ENCODE peak calls at places on chromosomes 11 and 22, in nine cellular contexts. One of them, this sample, is unnamed.

GRCh38 chr22:41619979-41620645 is 731 bp downstream of the DESI1 start:
- DNase-seq in NCI-H1105 treated with DMSO at 0.1 percent for 48 hours: peak
- DNase-seq in activated naive CD8-positive, alpha-beta T cell treated with anti-CD3 and anti-CD28 coated beads for 36 hours: peak
- DNase-seq in upper lobe of right lung: peak
- DNase-seq in right cardiac atrium: peak
- DNase-seq in C1 segment of cervical spinal cord: no peak
- DNase-seq in AG08396: peak
- DNase-seq in CD8-positive, alpha-beta memory T cell: peak
- DNase-seq in ELF-1: peak
- DNase-seq in this sample: peak

GRCh38 chr22:22943521-22944267 is 56.1 kb downstream of the IGLL5 start:
- DNase-seq in right cardiac atrium: no peak
- DNase-seq in C1 segment of cervical spinal cord: no peak
- DNase-seq in upper lobe of right lung: peak
- DNase-seq in CD8-positive, alpha-beta memory T cell: no peak
- DNase-seq in ELF-1: no peak
- DNase-seq in activated naive CD8-positive, alpha-beta T cell treated with anti-CD3 and anti-CD28 coated beads for 36 hours: no peak
- DNase-seq in AG08396: no peak
- DNase-seq in NCI-H1105 treated with DMSO at 0.1 percent for 48 hours: no peak
- DNase-seq in this sample: no peak

GRCh38 chr11:17745032-17745772 is 10.6 kb downstream of the KCNC1 start:
- DNase-seq in AG08396: no peak
- DNase-seq in CD8-positive, alpha-beta memory T cell: no peak
- DNase-seq in activated naive CD8-positive, alpha-beta T cell treated with anti-CD3 and anti-CD28 coated beads for 36 hours: no peak
- DNase-seq in NCI-H1105 treated with DMSO at 0.1 percent for 48 hours: no peak
- DNase-seq in C1 segment of cervical spinal cord: no peak
- DNase-seq in right cardiac atrium: peak
- DNase-seq in upper lobe of right lung: peak
- DNase-seq in ELF-1: no peak
- DNase-seq in this sample: no peak

GRCh38 chr11:128492461-128492860 is 94.9 kb downstream of the ETS1 start:
- DNase-seq in activated naive CD8-positive, alpha-beta T cell treated with anti-CD3 and anti-CD28 coated beads for 36 hours: no peak
- DNase-seq in upper lobe of right lung: no peak
- DNase-seq in ELF-1: no peak
- DNase-seq in CD8-positive, alpha-beta memory T cell: no peak
- DNase-seq in AG08396: no peak
- DNase-seq in C1 segment of cervical spinal cord: no peak
- DNase-seq in NCI-H1105 treated with DMSO at 0.1 percent for 48 hours: no peak
- DNase-seq in right cardiac atrium: no peak
- DNase-seq in this sample: no peak

GRCh38 chr11:77289737-77290136 is 11.7 kb downstream of the GDPD4 start:
- DNase-seq in activated naive CD8-positive, alpha-beta T cell treated with anti-CD3 and anti-CD28 coated beads for 36 hours: no peak
- DNase-seq in right cardiac atrium: no peak
- DNase-seq in C1 segment of cervical spinal cord: no peak
- DNase-seq in NCI-H1105 treated with DMSO at 0.1 percent for 48 hours: no peak
- DNase-seq in upper lobe of right lung: no peak
- DNase-seq in ELF-1: no peak
- DNase-seq in CD8-positive, alpha-beta memory T cell: no peak
- DNase-seq in AG08396: no peak
- DNase-seq in this sample: no peak

GRCh38 chr22:46113910-46114517 is 36.3 kb upstream of the PPARA start:
- DNase-seq in CD8-positive, alpha-beta memory T cell: no peak
- DNase-seq in activated naive CD8-positive, alpha-beta T cell treated with anti-CD3 and anti-CD28 coated beads for 36 hours: no peak
- DNase-seq in right cardiac atrium: peak
- DNase-seq in C1 segment of cervical spinal cord: no peak
- DNase-seq in ELF-1: no peak
- DNase-seq in AG08396: no peak
- DNase-seq in upper lobe of right lung: no peak
- DNase-seq in NCI-H1105 treated with DMSO at 0.1 percent for 48 hours: no peak
- DNase-seq in this sample: no peak

GRCh38 chr11:114236829-114237228 is 59.4 kb upstream of the NNMT start:
- DNase-seq in ELF-1: no peak
- DNase-seq in upper lobe of right lung: no peak
- DNase-seq in CD8-positive, alpha-beta memory T cell: no peak
- DNase-seq in right cardiac atrium: no peak
- DNase-seq in AG08396: no peak
- DNase-seq in C1 segment of cervical spinal cord: no peak
- DNase-seq in activated naive CD8-positive, alpha-beta T cell treated with anti-CD3 and anti-CD28 coated beads for 36 hours: no peak
- DNase-seq in NCI-H1105 treated with DMSO at 0.1 percent for 48 hours: no peak
- DNase-seq in this sample: no peak

GRCh38 chr11:128906185-128907065 is 15.3 kb downstream of the KCNJ5 start:
- DNase-seq in ELF-1: no peak
- DNase-seq in C1 segment of cervical spinal cord: no peak
- DNase-seq in upper lobe of right lung: no peak
- DNase-seq in activated naive CD8-positive, alpha-beta T cell treated with anti-CD3 and anti-CD28 coated beads for 36 hours: no peak
- DNase-seq in NCI-H1105 treated with DMSO at 0.1 percent for 48 hours: no peak
- DNase-seq in CD8-positive, alpha-beta memory T cell: no peak
- DNase-seq in right cardiac atrium: no peak
- DNase-seq in AG08396: no peak
- DNase-seq in this sample: no peak

GRCh38 chr11:13062115-13062514 is 53.0 kb downstream of the RASSF10 start:
- DNase-seq in CD8-positive, alpha-beta memory T cell: no peak
- DNase-seq in AG08396: no peak
- DNase-seq in ELF-1: no peak
- DNase-seq in C1 segment of cervical spinal cord: no peak
- DNase-seq in upper lobe of right lung: no peak
- DNase-seq in NCI-H1105 treated with DMSO at 0.1 percent for 48 hours: no peak
- DNase-seq in right cardiac atrium: no peak
- DNase-seq in activated naive CD8-positive, alpha-beta T cell treated with anti-CD3 and anti-CD28 coated beads for 36 hours: no peak
- DNase-seq in this sample: no peak

GRCh38 chr11:83948205-83948604 is 662.0 kb upstream of the CCDC90B start:
- DNase-seq in C1 segment of cervical spinal cord: no peak
- DNase-seq in CD8-positive, alpha-beta memory T cell: no peak
- DNase-seq in NCI-H1105 treated with DMSO at 0.1 percent for 48 hours: no peak
- DNase-seq in AG08396: no peak
- DNase-seq in right cardiac atrium: no peak
- DNase-seq in ELF-1: no peak
- DNase-seq in upper lobe of right lung: no peak
- DNase-seq in activated naive CD8-positive, alpha-beta T cell treated with anti-CD3 and anti-CD28 coated beads for 36 hours: no peak
- DNase-seq in this sample: no peak

GRCh38 chr11:89625171-89625570 is 84.9 kb upstream of the TRIM77 start:
- DNase-seq in upper lobe of right lung: no peak
- DNase-seq in NCI-H1105 treated with DMSO at 0.1 percent for 48 hours: peak
- DNase-seq in CD8-positive, alpha-beta memory T cell: no peak
- DNase-seq in activated naive CD8-positive, alpha-beta T cell treated with anti-CD3 and anti-CD28 coated beads for 36 hours: no peak
- DNase-seq in ELF-1: no peak
- DNase-seq in C1 segment of cervical spinal cord: no peak
- DNase-seq in right cardiac atrium: no peak
- DNase-seq in AG08396: no peak
- DNase-seq in this sample: no peak

GRCh38 chr11:123366924-123367323 is 63.1 kb upstream of the GRAMD1B start:
- DNase-seq in AG08396: no peak
- DNase-seq in ELF-1: no peak
- DNase-seq in C1 segment of cervical spinal cord: no peak
- DNase-seq in upper lobe of right lung: no peak
- DNase-seq in CD8-positive, alpha-beta memory T cell: no peak
- DNase-seq in NCI-H1105 treated with DMSO at 0.1 percent for 48 hours: no peak
- DNase-seq in right cardiac atrium: no peak
- DNase-seq in activated naive CD8-positive, alpha-beta T cell treated with anti-CD3 and anti-CD28 coated beads for 36 hours: no peak
- DNase-seq in this sample: no peak

GRCh38 chr11:1882265-1883238 is 9.1 kb downstream of the PRR33 start:
- DNase-seq in NCI-H1105 treated with DMSO at 0.1 percent for 48 hours: peak
- DNase-seq in AG08396: peak
- DNase-seq in activated naive CD8-positive, alpha-beta T cell treated with anti-CD3 and anti-CD28 coated beads for 36 hours: peak
- DNase-seq in ELF-1: peak
- DNase-seq in CD8-positive, alpha-beta memory T cell: peak
- DNase-seq in upper lobe of right lung: peak
- DNase-seq in C1 segment of cervical spinal cord: peak
- DNase-seq in right cardiac atrium: peak
- DNase-seq in this sample: peak

GRCh38 chr11:8247312-8247711 is 16.4 kb downstream of the LMO1 start:
- DNase-seq in AG08396: no peak
- DNase-seq in ELF-1: no peak
- DNase-seq in upper lobe of right lung: no peak
- DNase-seq in right cardiac atrium: no peak
- DNase-seq in NCI-H1105 treated with DMSO at 0.1 percent for 48 hours: peak
- DNase-seq in activated naive CD8-positive, alpha-beta T cell treated with anti-CD3 and anti-CD28 coated beads for 36 hours: no peak
- DNase-seq in C1 segment of cervical spinal cord: no peak
- DNase-seq in CD8-positive, alpha-beta memory T cell: no peak
- DNase-seq in this sample: peak

GRCh38 chr11:70799386-70799785 is 401.1 kb downstream of the CTTN start:
- DNase-seq in activated naive CD8-positive, alpha-beta T cell treated with anti-CD3 and anti-CD28 coated beads for 36 hours: no peak
- DNase-seq in CD8-positive, alpha-beta memory T cell: no peak
- DNase-seq in AG08396: peak
- DNase-seq in upper lobe of right lung: peak
- DNase-seq in ELF-1: no peak
- DNase-seq in right cardiac atrium: no peak
- DNase-seq in C1 segment of cervical spinal cord: no peak
- DNase-seq in NCI-H1105 treated with DMSO at 0.1 percent for 48 hours: no peak
- DNase-seq in this sample: no peak

GRCh38 chr11:92131289-92131890 is 93.2 kb upstream of the FAT3 start:
- DNase-seq in C1 segment of cervical spinal cord: no peak
- DNase-seq in ELF-1: no peak
- DNase-seq in activated naive CD8-positive, alpha-beta T cell treated with anti-CD3 and anti-CD28 coated beads for 36 hours: no peak
- DNase-seq in NCI-H1105 treated with DMSO at 0.1 percent for 48 hours: no peak
- DNase-seq in CD8-positive, alpha-beta memory T cell: no peak
- DNase-seq in upper lobe of right lung: no peak
- DNase-seq in right cardiac atrium: no peak
- DNase-seq in AG08396: no peak
- DNase-seq in this sample: no peak

GRCh38 chr22:17706451-17706900 is 67.8 kb downstream of the BID start:
- DNase-seq in activated naive CD8-positive, alpha-beta T cell treated with anti-CD3 and anti-CD28 coated beads for 36 hours: peak
- DNase-seq in upper lobe of right lung: no peak
- DNase-seq in NCI-H1105 treated with DMSO at 0.1 percent for 48 hours: no peak
- DNase-seq in ELF-1: peak
- DNase-seq in right cardiac atrium: no peak
- DNase-seq in AG08396: peak
- DNase-seq in CD8-positive, alpha-beta memory T cell: no peak
- DNase-seq in C1 segment of cervical spinal cord: peak
- DNase-seq in this sample: peak

GRCh38 chr11:67050139-67050538 is 6.5 kb upstream of the RHOD start:
- DNase-seq in ELF-1: no peak
- DNase-seq in right cardiac atrium: no peak
- DNase-seq in CD8-positive, alpha-beta memory T cell: no peak
- DNase-seq in upper lobe of right lung: no peak
- DNase-seq in NCI-H1105 treated with DMSO at 0.1 percent for 48 hours: no peak
- DNase-seq in AG08396: no peak
- DNase-seq in activated naive CD8-positive, alpha-beta T cell treated with anti-CD3 and anti-CD28 coated beads for 36 hours: no peak
- DNase-seq in C1 segment of cervical spinal cord: no peak
- DNase-seq in this sample: no peak

This sample was measured in SW480.